ENCODE peak calls at places on chromosomes 5 and 9, in four cellular contexts. N, O, L and E are unnamed samples.

GRCh38 chr5:126003309-126003708 is 419.9 kb upstream of the GRAMD2B start:
- ATAC-seq in L (peak; percentile 74), O (peak; percentile 80), N (no peak), E (no peak)

GRCh38 chr9:86405086-86405491 is 50.9 kb upstream of the TUT7 start:
- ATAC-seq in L (no peak), O (no peak), N (no peak), E (no peak)

GRCh38 chr9:78304357-78304756 is 7.4 kb downstream of the PSAT1 start:
- ATAC-seq in O (no peak), L (no peak), N (no peak), E (no peak)

GRCh38 chr5:65774346-65774745 is 52.3 kb downstream of the NLN start:
- ATAC-seq in L (no peak), O (no peak), N (peak; percentile 34), E (no peak)

GRCh38 chr5:130063603-130064002 is 159.3 kb downstream of the CHSY3 start:
- ATAC-seq in O (no peak), N (no peak), L (no peak), E (no peak)

GRCh38 chr5:78537821-78538220 is 110.8 kb downstream of the LHFPL2 start:
- ATAC-seq in O (no peak), N (no peak), L (peak; percentile 72), E (no peak)

GRCh38 chr5:51404256-51404655 is 21.0 kb downstream of the ISL1 start:
- ATAC-seq in N (no peak), O (no peak), L (no peak), E (no peak)

GRCh38 chr9:89969156-89969566 is 364.3 kb downstream of the GADD45G start:
- ATAC-seq in O (no peak), N (no peak), L (no peak), E (no peak)

GRCh38 chr9:99137225-99137624 is 32.3 kb downstream of the TGFBR1 start:
- ATAC-seq in L (no peak), N (no peak), O (no peak), E (no peak)

GRCh38 chr5:39019231-39019630 is 55.0 kb downstream of the RICTOR start:
- ATAC-seq in L (no peak), O (no peak), N (no peak), E (no peak)

GRCh38 chr5:123520677-123521247 is 8.8 kb downstream of the CSNK1G3 start:
- ATAC-seq in O (no peak), N (no peak), L (no peak), E (no peak)

GRCh38 chr9:132808645-132809044 is 69.4 kb downstream of the AK8 start:
- ATAC-seq in O (no peak), L (no peak), N (no peak), E (no peak)

GRCh38 chr9:109206670-109207069 is 39.6 kb upstream of the FRRS1L start:
- ATAC-seq in O (no peak), N (no peak), L (no peak), E (no peak)

GRCh38 chr9:14671327-14671840 is 21.8 kb downstream of the ZDHHC21 start:
- ATAC-seq in O (no peak), L (no peak), N (no peak), E (no peak)